ENCODE peak calls at places on chromosomes 2 and 18, in nine cellular contexts. Y is A549, O is left lung, B is endodermal cell, E is tibial nerve, N is heart right ventricle, Z is body of pancreas, V is gastrocnemius medialis, F is heart left ventricle. M is an unnamed sample.

GRCh38 chr2:177165103-177165583 is 47.5 kb upstream of the HNRNPA3 start:
- DNase-seq in Y (peak; percentile 66), N (peak; percentile 50), V (peak; percentile 49), E (no peak), B (peak; percentile 61), O (no peak), F (peak; percentile 49), Z (peak; percentile 38), M (no peak)

GRCh38 chr18:79681484-79682387 is 2.1 kb downstream of the CTDP1 start:
- DNase-seq in V (no peak), Y (no peak), O (no peak), F (no peak), N (no peak), Z (no peak), B (peak; percentile 33), E (no peak), M (no peak)

GRCh38 chr2:3208591-3208990 is 169.0 kb downstream of the EIPR1 start:
- DNase-seq in N (no peak), V (no peak), O (no peak), Z (no peak), B (no peak), F (no peak), E (no peak), Y (no peak), M (no peak)

GRCh38 chr2:178404380-178404767 is 46.6 kb downstream of the PRKRA start:
- DNase-seq in B (no peak), Y (no peak), E (no peak), O (peak; percentile 33), N (no peak), V (peak; percentile 45), Z (no peak), F (no peak), M (no peak)

GRCh38 chr2:68925298-68925885 is 27.3 kb downstream of the GKN2 start:
- DNase-seq in N (peak; percentile 35), E (no peak), Y (peak; percentile 68), Z (peak; percentile 53), F (no peak), O (no peak), B (peak; percentile 77), V (no peak), M (no peak)

GRCh38 chr2:118539290-118539689 is 308.2 kb downstream of the EN1 start:
- DNase-seq in N (peak; percentile 7), B (peak; percentile 77), O (no peak), V (peak; percentile 33), F (no peak), Z (peak; percentile 72), Y (peak; percentile 13), E (no peak), M (no peak)

GRCh38 chr2:219497495-219498279 is 1.0 kb upstream of the GMPPA start:
- DNase-seq in B (peak; percentile 84), Z (peak; percentile 94), F (peak; percentile 92), E (peak; percentile 79), O (peak; percentile 94), N (peak; percentile 88), Y (peak; percentile 85), V (peak; percentile 89), M (peak; percentile 95)

GRCh38 chr2:206231669-206232286 is 42.7 kb upstream of the ZDBF2 start:
- DNase-seq in V (no peak), O (no peak), Y (no peak), B (no peak), E (no peak), F (no peak), N (no peak), Z (no peak), M (no peak)

GRCh38 chr2:96819101-96819875 is 3.2 kb downstream of the CNNM3 start:
- DNase-seq in N (no peak), F (no peak), V (no peak), Y (peak; percentile 37), Z (peak; percentile 94), O (peak; percentile 62), E (no peak), B (peak; percentile 68), M (peak; percentile 68)

GRCh38 chr2:127654838-127655175 is 8.9 kb downstream of the GPR17 start:
- DNase-seq in O (no peak), N (no peak), B (no peak), F (no peak), V (no peak), E (no peak), Y (no peak), Z (no peak), M (peak; percentile 32)

GRCh38 chr2:150639383-150639782 is 151.9 kb upstream of the RND3 start:
- DNase-seq in V (no peak), N (no peak), Z (no peak), Y (no peak), E (no peak), O (no peak), B (no peak), F (no peak), M (no peak)

DNA sequence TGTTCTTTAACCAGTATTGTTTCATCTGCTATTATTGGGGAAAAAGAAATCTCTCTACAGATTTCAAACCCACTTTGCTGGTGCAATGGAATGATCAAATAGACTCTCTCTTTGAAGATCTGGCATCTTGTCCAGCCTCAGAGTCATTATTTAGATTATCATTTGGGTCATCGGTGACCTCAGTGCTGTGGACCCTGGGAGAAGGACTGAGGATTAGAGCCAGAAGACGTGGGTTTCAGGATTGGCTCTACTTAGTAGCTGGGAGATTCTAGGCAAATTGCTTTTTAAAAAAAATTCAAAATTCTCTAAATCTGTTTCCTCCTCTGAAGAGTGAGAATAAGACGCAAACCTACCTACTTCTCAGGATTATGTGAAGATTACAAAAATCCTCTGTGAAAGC is 107.6 kb upstream of the CTAGE1 start:
- DNase-seq in Z (no peak), Y (no peak), F (no peak), N (no peak), B (no peak), V (no peak), E (no peak), O (no peak), M (no peak)
- H3K4me1 ChIP-seq in Z (no peaks in the 10 kb centered on the region), Y (no peaks in the 10 kb centered on the region), F (peaks cover 13% of the 10 kb centered on the region), N (peaks cover 11% of the 10 kb centered on the region), B (no peaks in the 10 kb centered on the region), V (no peaks in the 10 kb centered on the region), E (no peaks in the 10 kb centered on the region), O (no peaks in the 10 kb centered on the region), M (no peaks in the 10 kb centered on the region)

GRCh38 chr18:77401173-77401572 is 151.5 kb downstream of the GALR1 start:
- DNase-seq in V (no peak), Z (no peak), O (no peak), B (no peak), Y (no peak), N (no peak), E (no peak), F (no peak), M (no peak)
- H3K9me3 ChIP-seq in V (no peaks in the 10 kb centered on the region), Z (no peaks in the 10 kb centered on the region), O (no peaks in the 10 kb centered on the region), B (no peaks in the 10 kb centered on the region), Y (no peaks in the 10 kb centered on the region), N (no peaks in the 10 kb centered on the region), E (no peaks in the 10 kb centered on the region), F (no peaks in the 10 kb centered on the region), M (no peaks in the 10 kb centered on the region)

GRCh38 chr2:9274701-9275343 is 68.2 kb downstream of the ASAP2 start:
- DNase-seq in V (no peak), Y (no peak), N (no peak), O (no peak), E (no peak), B (no peak), Z (no peak), F (no peak), M (no peak)

GRCh38 chr2:9278439-9278838 is 71.8 kb downstream of the ASAP2 start:
- DNase-seq in Z (no peak), V (no peak), E (no peak), F (no peak), O (no peak), Y (no peak), B (no peak), N (no peak), M (no peak)

GRCh38 chr2:9275399-9275798 is 68.8 kb downstream of the ASAP2 start:
- DNase-seq in O (no peak), Y (no peak), E (no peak), Z (no peak), V (no peak), F (no peak), B (no peak), N (no peak), M (no peak)

GRCh38 chr2:9276074-9276473 is 69.5 kb downstream of the ASAP2 start:
- DNase-seq in Z (no peak), O (no peak), F (no peak), Y (no peak), B (no peak), N (no peak), V (no peak), E (no peak), M (no peak)

DNA sequence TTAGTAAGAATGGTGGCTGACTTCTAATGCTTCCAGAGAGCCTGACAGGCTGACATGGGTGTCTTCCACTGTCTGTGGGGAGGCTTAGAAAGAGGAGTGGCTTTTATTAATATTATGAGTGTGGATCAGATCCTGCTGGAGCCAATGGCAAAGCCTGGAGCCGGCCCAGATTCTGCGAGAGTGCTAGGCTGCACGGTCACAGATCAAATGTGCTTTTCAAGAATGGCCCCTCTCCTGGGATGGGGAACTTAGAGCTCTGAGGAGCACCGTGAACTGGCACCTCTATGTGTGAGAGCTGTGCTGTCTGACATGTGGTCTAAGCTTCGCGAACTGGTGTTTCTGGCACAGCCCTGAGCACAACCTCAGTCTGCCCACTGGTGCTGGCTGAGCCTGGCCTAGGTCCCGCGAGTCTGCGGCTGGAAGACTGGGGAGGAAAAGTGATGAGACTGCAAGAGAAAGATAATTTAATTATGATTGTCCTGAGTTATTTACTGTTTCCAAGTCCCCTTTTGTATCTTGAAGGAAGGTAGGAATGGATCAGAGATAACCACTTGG is 70.4 kb downstream of the ASAP2 start:
- DNase-seq in B (no peak), Z (no peak), N (no peak), E (no peak), O (no peak), Y (no peak), V (no peak), F (no peak), M (no peak)
- H3K4me1 ChIP-seq in B (peaks cover 3% of the 10 kb centered on the region), Z (peaks cover 4% of the 10 kb centered on the region), N (peaks cover 47% of the 10 kb centered on the region), E (peaks cover 46% of the 10 kb centered on the region), O (peaks cover 15% of the 10 kb centered on the region), Y (peaks cover 6% of the 10 kb centered on the region), V (peaks cover 15% of the 10 kb centered on the region), F (peaks cover 57% of the 10 kb centered on the region), M (peaks cover 20% of the 10 kb centered on the region)

GRCh38 chr2:95149397-95149984 is 10.2 kb downstream of the ZNF514 start:
- DNase-seq in Y (peak; percentile 22), B (no peak), V (no peak), F (no peak), Z (no peak), O (no peak), E (no peak), N (no peak), M (no peak)
- H3K9me3 ChIP-seq in Y (peaks cover 100% of the 10 kb centered on the region), B (peaks cover 100% of the 10 kb centered on the region), V (peaks cover 9% of the 10 kb centered on the region), F (peaks cover 26% of the 10 kb centered on the region), Z (peaks cover 3% of the 10 kb centered on the region), O (peaks cover 99% of the 10 kb centered on the region), E (peaks cover 79% of the 10 kb centered on the region), N (peaks cover 72% of the 10 kb centered on the region), M (peaks cover 86% of the 10 kb centered on the region)